ENCODE peak calls at places on chromosome 20, in six cellular contexts. One of them, this sample, is unnamed. For H3K36me3 and H3K27me3, the result is how much of the 10 kb centered on the place peaks cover.

GRCh38 chr20:10312111-10312510 is 93.5 kb downstream of the SNAP25 start:
- DNase-seq in GM06990: no peak
- DNase-seq in cardiac muscle cell: no peak
- DNase-seq in GM23248: peak
- DNase-seq in CD8-positive, alpha-beta memory T cell: no peak
- DNase-seq in fibroblast of lung: peak
- DNase-seq in this sample: no peak

GRCh38 chr20:51492167-51493092 is 50.1 kb downstream of the NFATC2 start:
- DNase-seq in GM06990: no peak
- DNase-seq in cardiac muscle cell: peak
- DNase-seq in GM23248: peak
- DNase-seq in CD8-positive, alpha-beta memory T cell: no peak
- DNase-seq in fibroblast of lung: peak
- DNase-seq in this sample: peak

GRCh38 chr20:8043687-8044278 is 24.2 kb upstream of the TMX4 start:
- DNase-seq in GM06990: peak
- DNase-seq in cardiac muscle cell: peak
- DNase-seq in GM23248: peak
- DNase-seq in CD8-positive, alpha-beta memory T cell: peak
- DNase-seq in fibroblast of lung: peak
- DNase-seq in this sample: peak

GRCh38 chr20:44050925-44051660 is 135.9 kb downstream of the JPH2 start:
- DNase-seq in GM06990: no peak
- DNase-seq in cardiac muscle cell: no peak
- DNase-seq in GM23248: no peak
- DNase-seq in CD8-positive, alpha-beta memory T cell: no peak
- DNase-seq in fibroblast of lung: no peak
- DNase-seq in this sample: no peak

GRCh38 chr20:59495894-59496510 is 108.3 kb upstream of the PHACTR3 start:
- DNase-seq in GM06990: peak
- DNase-seq in cardiac muscle cell: peak
- DNase-seq in GM23248: peak
- DNase-seq in CD8-positive, alpha-beta memory T cell: peak
- DNase-seq in fibroblast of lung: peak
- DNase-seq in this sample: peak

GRCh38 chr20:59644371-59644939 is 40.1 kb downstream of the PHACTR3 start:
- DNase-seq in GM06990: no peak
- DNase-seq in cardiac muscle cell: no peak
- DNase-seq in GM23248: no peak
- DNase-seq in CD8-positive, alpha-beta memory T cell: no peak
- DNase-seq in fibroblast of lung: no peak
- DNase-seq in this sample: no peak

GRCh38 chr20:23362392-23363256 is 642 bp downstream of the GZF1 start:
- DNase-seq in GM06990: no peak
- DNase-seq in cardiac muscle cell: peak
- DNase-seq in GM23248: peak
- DNase-seq in CD8-positive, alpha-beta memory T cell: no peak
- DNase-seq in fibroblast of lung: no peak
- DNase-seq in this sample: peak

GRCh38 chr20:23257848-23258746 is 92.5 kb upstream of the NXT1 start:
- DNase-seq in GM06990: no peak
- DNase-seq in cardiac muscle cell: no peak
- DNase-seq in GM23248: peak
- DNase-seq in CD8-positive, alpha-beta memory T cell: no peak
- DNase-seq in fibroblast of lung: peak
- DNase-seq in this sample: no peak

DNA sequence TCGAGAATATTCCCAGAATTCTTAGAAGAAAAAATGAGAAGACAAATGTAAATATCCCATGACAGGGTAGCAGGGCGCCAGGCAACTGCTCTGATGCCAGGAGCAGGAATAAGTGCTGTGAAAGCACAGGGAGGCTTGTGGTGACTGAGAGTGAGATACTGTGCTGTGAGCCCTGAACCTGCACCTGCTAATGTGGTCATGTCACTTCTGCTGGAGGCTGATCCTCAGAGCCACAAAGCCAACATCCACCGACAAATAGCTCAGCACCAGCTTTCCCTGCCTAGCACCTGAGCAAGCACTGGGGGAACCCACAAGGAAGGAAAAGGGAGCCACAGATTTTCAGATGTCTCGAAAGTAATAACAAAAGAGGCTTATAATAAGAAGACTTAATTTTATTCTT is 368.5 kb upstream of the CDH4 start:
- DNase-seq in GM06990: no peak
- DNase-seq in cardiac muscle cell: no peak
- DNase-seq in GM23248: no peak
- DNase-seq in CD8-positive, alpha-beta memory T cell: no peak
- DNase-seq in fibroblast of lung: no peak
- DNase-seq in this sample: no peak
- H3K4me3 ChIP-seq in GM06990: no peak
- H3K4me3 ChIP-seq in cardiac muscle cell: no peak
- H3K4me3 ChIP-seq in GM23248: no peak
- H3K4me3 ChIP-seq in CD8-positive, alpha-beta memory T cell: no peak
- H3K4me3 ChIP-seq in fibroblast of lung: no peak
- H3K4me3 ChIP-seq in this sample: no peak

GRCh38 chr20:62328684-62329388 is 26.0 kb downstream of the ADRM1 start:
- DNase-seq in GM06990: no peak
- DNase-seq in cardiac muscle cell: no peak
- DNase-seq in GM23248: no peak
- DNase-seq in CD8-positive, alpha-beta memory T cell: no peak
- DNase-seq in fibroblast of lung: no peak
- DNase-seq in this sample: no peak

GRCh38 chr20:62330576-62331317 is 27.9 kb downstream of the ADRM1 start:
- DNase-seq in GM06990: no peak
- DNase-seq in cardiac muscle cell: no peak
- DNase-seq in GM23248: no peak
- DNase-seq in CD8-positive, alpha-beta memory T cell: no peak
- DNase-seq in fibroblast of lung: no peak
- DNase-seq in this sample: no peak

GRCh38 chr20:62331347-62331746 is 28.6 kb downstream of the ADRM1 start:
- DNase-seq in GM06990: no peak
- DNase-seq in cardiac muscle cell: no peak
- DNase-seq in GM23248: no peak
- DNase-seq in CD8-positive, alpha-beta memory T cell: no peak
- DNase-seq in fibroblast of lung: no peak
- DNase-seq in this sample: no peak

GRCh38 chr20:62327726-62328495 is 25.1 kb downstream of the ADRM1 start:
- DNase-seq in GM06990: no peak
- DNase-seq in cardiac muscle cell: no peak
- DNase-seq in GM23248: no peak
- DNase-seq in CD8-positive, alpha-beta memory T cell: no peak
- DNase-seq in fibroblast of lung: no peak
- DNase-seq in this sample: no peak

GRCh38 chr20:62329389-62330377 is 26.9 kb downstream of the ADRM1 start:
- DNase-seq in GM06990: no peak
- DNase-seq in cardiac muscle cell: no peak
- DNase-seq in GM23248: no peak
- DNase-seq in CD8-positive, alpha-beta memory T cell: no peak
- DNase-seq in fibroblast of lung: no peak
- DNase-seq in this sample: no peak
- H3K36me3 ChIP-seq in GM06990: under half
- H3K36me3 ChIP-seq in cardiac muscle cell: under half
- H3K36me3 ChIP-seq in GM23248: under half
- H3K36me3 ChIP-seq in CD8-positive, alpha-beta memory T cell: under half
- H3K36me3 ChIP-seq in fibroblast of lung: under half
- H3K36me3 ChIP-seq in this sample: half or more

GRCh38 chr20:63117151-63117550 is 98.8 kb downstream of the YTHDF1 start:
- DNase-seq in GM06990: no peak
- DNase-seq in cardiac muscle cell: no peak
- DNase-seq in GM23248: no peak
- DNase-seq in CD8-positive, alpha-beta memory T cell: no peak
- DNase-seq in fibroblast of lung: no peak
- DNase-seq in this sample: no peak

GRCh38 chr20:63118303-63118670 is 97.6 kb downstream of the YTHDF1 start:
- DNase-seq in GM06990: no peak
- DNase-seq in cardiac muscle cell: no peak
- DNase-seq in GM23248: no peak
- DNase-seq in CD8-positive, alpha-beta memory T cell: no peak
- DNase-seq in fibroblast of lung: no peak
- DNase-seq in this sample: no peak

GRCh38 chr20:63115651-63116411 is 100.1 kb downstream of the YTHDF1 start:
- DNase-seq in GM06990: no peak
- DNase-seq in cardiac muscle cell: no peak
- DNase-seq in GM23248: no peak
- DNase-seq in CD8-positive, alpha-beta memory T cell: no peak
- DNase-seq in fibroblast of lung: no peak
- DNase-seq in this sample: no peak

GRCh38 chr20:63117661-63118302 is 98.1 kb downstream of the YTHDF1 start:
- DNase-seq in GM06990: no peak
- DNase-seq in cardiac muscle cell: no peak
- DNase-seq in GM23248: no peak
- DNase-seq in CD8-positive, alpha-beta memory T cell: no peak
- DNase-seq in fibroblast of lung: no peak
- DNase-seq in this sample: no peak

DNA sequence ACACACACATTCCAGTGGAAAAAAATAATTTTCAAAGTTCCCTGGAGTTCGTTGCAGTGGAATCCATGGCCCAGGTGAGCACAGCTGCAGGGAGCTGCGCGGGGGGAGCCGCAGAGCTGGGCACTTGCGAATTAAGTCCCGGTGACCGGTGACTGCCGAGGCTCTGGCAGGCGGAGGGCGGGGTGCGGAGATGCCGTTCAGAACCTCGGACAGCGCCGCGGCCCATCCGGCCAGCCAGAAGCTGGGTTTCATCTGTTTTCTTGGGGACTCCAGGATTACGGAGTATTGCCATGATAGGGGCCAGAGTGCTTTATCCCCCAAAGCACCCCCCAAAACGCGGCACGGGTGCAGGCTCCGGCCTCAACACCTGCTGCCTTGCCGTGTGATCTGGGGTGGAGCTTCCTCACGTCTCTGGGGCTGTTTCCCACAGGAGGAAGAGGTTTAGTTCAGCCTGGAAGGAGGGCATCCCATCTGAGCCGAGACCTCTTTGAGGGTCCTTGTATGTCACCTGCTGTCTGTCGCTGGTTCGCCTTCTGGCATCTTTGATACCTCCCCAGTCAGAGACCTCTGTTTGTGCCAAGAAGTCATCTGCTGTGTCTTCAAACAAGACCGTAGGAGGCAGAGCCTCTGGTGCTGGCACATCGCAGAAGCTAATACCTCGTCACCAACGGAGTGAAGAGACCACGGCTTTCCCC is 99.4 kb downstream of the YTHDF1 start:
- DNase-seq in GM06990: no peak
- DNase-seq in cardiac muscle cell: peak
- DNase-seq in GM23248: peak
- DNase-seq in CD8-positive, alpha-beta memory T cell: no peak
- DNase-seq in fibroblast of lung: peak
- DNase-seq in this sample: peak
- H3K27me3 ChIP-seq in GM06990: under half
- H3K27me3 ChIP-seq in cardiac muscle cell: under half
- H3K27me3 ChIP-seq in GM23248: under half
- H3K27me3 ChIP-seq in CD8-positive, alpha-beta memory T cell: under half
- H3K27me3 ChIP-seq in fibroblast of lung: under half
- H3K27me3 ChIP-seq in this sample: under half

GRCh38 chr20:4006640-4007039 is 8.7 kb downstream of the RNF24 start:
- DNase-seq in GM06990: no peak
- DNase-seq in cardiac muscle cell: no peak
- DNase-seq in GM23248: peak
- DNase-seq in CD8-positive, alpha-beta memory T cell: no peak
- DNase-seq in fibroblast of lung: no peak
- DNase-seq in this sample: no peak
- H3K4me3 ChIP-seq in GM06990: no peak
- H3K4me3 ChIP-seq in cardiac muscle cell: no peak
- H3K4me3 ChIP-seq in GM23248: no peak
- H3K4me3 ChIP-seq in CD8-positive, alpha-beta memory T cell: no peak
- H3K4me3 ChIP-seq in fibroblast of lung: peak
- H3K4me3 ChIP-seq in this sample: no peak

GRCh38 chr20:32205502-32206382 is 1.8 kb downstream of the PLAGL2 start:
- DNase-seq in GM06990: no peak
- DNase-seq in cardiac muscle cell: peak
- DNase-seq in GM23248: peak
- DNase-seq in CD8-positive, alpha-beta memory T cell: no peak
- DNase-seq in fibroblast of lung: peak
- DNase-seq in this sample: no peak

GRCh38 chr20:32207626-32208498 is at the start of the genes PLAGL2 and POFUT1:
- DNase-seq in GM06990: peak
- DNase-seq in cardiac muscle cell: peak
- DNase-seq in GM23248: peak
- DNase-seq in CD8-positive, alpha-beta memory T cell: peak
- DNase-seq in fibroblast of lung: peak
- DNase-seq in this sample: peak

GRCh38 chr20:32206383-32207210 is 946 bp downstream of the PLAGL2 start:
- DNase-seq in GM06990: no peak
- DNase-seq in cardiac muscle cell: no peak
- DNase-seq in GM23248: peak
- DNase-seq in CD8-positive, alpha-beta memory T cell: no peak
- DNase-seq in fibroblast of lung: no peak
- DNase-seq in this sample: peak

GRCh38 chr20:32208499-32209154 is 947 bp downstream of the POFUT1 start:
- DNase-seq in GM06990: no peak
- DNase-seq in cardiac muscle cell: no peak
- DNase-seq in GM23248: peak
- DNase-seq in CD8-positive, alpha-beta memory T cell: no peak
- DNase-seq in fibroblast of lung: no peak
- DNase-seq in this sample: no peak

GRCh38 chr20:32207211-32207625 is 325 bp downstream of the PLAGL2 start:
- DNase-seq in GM06990: no peak
- DNase-seq in cardiac muscle cell: no peak
- DNase-seq in GM23248: no peak
- DNase-seq in CD8-positive, alpha-beta memory T cell: no peak
- DNase-seq in fibroblast of lung: no peak
- DNase-seq in this sample: no peak
- H3K36me3 ChIP-seq in GM06990: under half
- H3K36me3 ChIP-seq in cardiac muscle cell: under half
- H3K36me3 ChIP-seq in GM23248: under half
- H3K36me3 ChIP-seq in CD8-positive, alpha-beta memory T cell: under half
- H3K36me3 ChIP-seq in fibroblast of lung: under half
- H3K36me3 ChIP-seq in this sample: under half

DNA sequence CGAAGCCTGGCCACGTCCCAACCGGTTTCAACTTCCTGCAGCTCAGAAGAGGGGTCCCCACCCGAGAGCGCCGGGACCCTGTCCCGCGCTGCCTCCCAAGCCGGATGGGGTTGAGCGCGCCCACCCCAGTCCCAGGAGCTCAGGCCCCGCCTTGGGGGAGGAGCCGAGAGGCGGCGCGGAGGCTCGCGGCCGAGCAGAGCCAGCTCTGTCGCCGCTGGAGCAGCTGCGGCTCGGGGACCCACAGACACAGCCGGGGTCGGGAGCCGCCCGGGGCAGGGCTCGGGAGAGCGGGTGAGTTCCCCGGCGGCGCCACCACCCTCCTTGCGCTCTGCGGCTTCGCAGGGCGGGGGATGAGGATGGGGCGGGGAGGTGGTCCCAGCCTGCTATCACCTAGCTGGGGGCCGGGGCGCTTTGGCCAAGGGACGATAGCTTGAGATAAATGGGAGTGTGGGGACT is at the start of gene PPP1R16B:
- DNase-seq in GM06990: peak
- DNase-seq in cardiac muscle cell: peak
- DNase-seq in GM23248: peak
- DNase-seq in CD8-positive, alpha-beta memory T cell: peak
- DNase-seq in fibroblast of lung: no peak
- DNase-seq in this sample: peak
- H3K27me3 ChIP-seq in GM06990: under half
- H3K27me3 ChIP-seq in cardiac muscle cell: half or more
- H3K27me3 ChIP-seq in GM23248: under half
- H3K27me3 ChIP-seq in CD8-positive, alpha-beta memory T cell: under half
- H3K27me3 ChIP-seq in fibroblast of lung: under half
- H3K27me3 ChIP-seq in this sample: under half